ENCODE peak calls at places on chromosomes 12 and 14, in eight cellular contexts. H, U, X, K, P, V, Z and L are unnamed samples.

GRCh38 chr12:131830335-131831020 is 2.3 kb downstream of the MMP17 start:
- DNase-seq in H (peak; percentile 87), U (peak; percentile 76), X (peak; percentile 86), K (peak; percentile 84), P (peak; percentile 35), V (peak; percentile 59), Z (peak; percentile 83), L (peak; percentile 79)

GRCh38 chr14:25048170-25049126 is 1.5 kb downstream of the STXBP6 start:
- DNase-seq in H (peak; percentile 87), U (no peak), X (peak; percentile 50), K (no peak), P (peak; percentile 29), V (peak; percentile 34), Z (no peak), L (no peak)

GRCh38 chr14:68451676-68452387 is 341.0 kb downstream of the ZFP36L1 start:
- DNase-seq in H (no peak), U (no peak), X (no peak), K (no peak), P (no peak), V (no peak), Z (no peak), L (no peak)

GRCh38 chr14:71331393-71331792 is 424.1 kb downstream of the PCNX1 start:
- DNase-seq in H (no peak), U (no peak), X (no peak), K (no peak), P (no peak), V (no peak), Z (no peak), L (no peak)

GRCh38 chr12:15978431-15978950 is 67.4 kb downstream of the DERA start:
- DNase-seq in H (peak; percentile 56), U (no peak), X (no peak), K (no peak), P (peak; percentile 74), V (no peak), Z (peak; percentile 21), L (no peak)

GRCh38 chr14:53663709-53664108 is 292.9 kb downstream of the BMP4 start:
- DNase-seq in H (peak; percentile 22), U (no peak), X (peak; percentile 16), K (no peak), P (no peak), V (no peak), Z (peak; percentile 29), L (no peak)

GRCh38 chr14:100104523-100105300 is 39.5 kb downstream of the EVL start:
- DNase-seq in H (no peak), U (no peak), X (no peak), K (no peak), P (no peak), V (no peak), Z (no peak), L (no peak)

GRCh38 chr14:97544581-97544980 is 747.4 kb downstream of the VRK1 start:
- DNase-seq in H (no peak), U (no peak), X (no peak), K (no peak), P (no peak), V (no peak), Z (no peak), L (no peak)

GRCh38 chr12:109836916-109837315 is 3.7 kb upstream of the TRPV4 start:
- DNase-seq in H (peak; percentile 53), U (no peak), X (no peak), K (no peak), P (no peak), V (no peak), Z (no peak), L (no peak)